ENCODE peak calls at places on chromosomes 4 and X, in five cellular contexts. R, P, Q, J and G are unnamed samples.
A peak's percentile ranks its signal among the peaks of the same experiment; 100 is the strongest.

GRCh38 chr4:80307183-80307735 is 28.3 kb upstream of the CFAP299 start:
- DNase-seq in R (no peak), P (no peak), Q (no peak), J (no peak), G (no peak)

GRCh38 chr4:163111588-163111987 is 55.1 kb downstream of the NAF1 start:
- DNase-seq in R (no peak), P (no peak), Q (no peak), J (peak; percentile 11), G (peak; percentile 3)

GRCh38 chr4:60216752-60217151 is 983.4 kb upstream of the ADGRL3 start:
- DNase-seq in R (no peak), P (no peak), Q (no peak), J (no peak), G (peak; percentile 54)

GRCh38 chrX:154742623-154743022 is 8.3 kb downstream of the GAB3 start:
- DNase-seq in R (no peak), P (no peak), Q (no peak), J (peak; percentile 38), G (peak; percentile 11)

GRCh38 chr4:1244081-1244977 is 4.6 kb downstream of the CTBP1 start:
- DNase-seq in R (peak; percentile 59), P (peak; percentile 7), Q (no peak), J (no peak), G (no peak)

GRCh38 chr4:4848540-4848939 is 10.9 kb upstream of the MSX1 start:
- DNase-seq in R (peak; percentile 4), P (no peak), Q (no peak), J (no peak), G (no peak)

GRCh38 chrX:44953734-44954502 is 80.9 kb downstream of the KDM6A start:
- DNase-seq in R (no peak), P (no peak), Q (no peak), J (no peak), G (no peak)

GRCh38 chrX:30161043-30161442 is 54.3 kb upstream of the MAGEB2 start:
- DNase-seq in R (no peak), P (no peak), Q (no peak), J (no peak), G (no peak)

GRCh38 chrX:118807151-118808017 is 16.2 kb upstream of the ZCCHC12 start:
- DNase-seq in R (peak; percentile 40), P (no peak), Q (peak; percentile 27), J (peak; percentile 60), G (peak; percentile 57)

GRCh38 chr4:182973421-182974340 is 56.5 kb upstream of the DCTD start:
- DNase-seq in R (no peak), P (no peak), Q (no peak), J (no peak), G (no peak)

GRCh38 chr4:151564321-151564720 is 155.3 kb downstream of the FHIP1A start:
- DNase-seq in R (no peak), P (no peak), Q (no peak), J (no peak), G (no peak)

GRCh38 chr4:6620891-6621555 is 19.5 kb upstream of the MRFAP1 start:
- DNase-seq in R (no peak), P (no peak), Q (no peak), J (peak; percentile 24), G (no peak)

GRCh38 chr4:20840648-20841190 is 140.5 kb downstream of the PACRGL start:
- DNase-seq in R (no peak), P (no peak), Q (no peak), J (no peak), G (no peak)

GRCh38 chr4:6873792-6874461 is 35.7 kb upstream of the TBC1D14 start:
- DNase-seq in R (peak; percentile 85), P (peak; percentile 56), Q (peak; percentile 71), J (peak; percentile 80), G (peak; percentile 78)

GRCh38 chr4:35652197-35652596 is 592.1 kb downstream of the ARAP2 start:
- DNase-seq in R (no peak), P (no peak), Q (no peak), J (no peak), G (no peak)